ENCODE peak calls at places on chromosomes 11 and 22, in seven cellular contexts. W is HCT116; Y is activated CD4-positive, alpha-beta T cell treated with anti-CD3 and anti-CD28 coated beads for 36 hours; R is foreskin fibroblast; U is stimulated activated CD4-positive, alpha-beta T cell treated with anti-CD3 and anti-CD28 coated beads, TNF-alpha, amount 100 ng/mL, for 24 hours; L is lower leg skin; F is endodermal cell. P is an unnamed sample.

GRCh38 chr11:6596237-6596877 is 7.1 kb downstream of the RRP8 start:
- DNase-seq in W (no peak), Y (no peak), R (no peak), U (no peak), L (no peak), F (peak), P (no peak)

GRCh38 chr11:47593934-47594855 is at the start of gene C1QTNF4:
- DNase-seq in W (no peak), Y (no peak), R (no peak), U (no peak), L (no peak), F (peak), P (no peak)

GRCh38 chr22:36819112-36819511 is 2.3 kb upstream of the PVALB start:
- DNase-seq in W (no peak), Y (no peak), R (no peak), U (no peak), L (no peak), F (peak), P (no peak)

GRCh38 chr22:27273386-27273785 is 528.2 kb downstream of the MN1 start:
- DNase-seq in W (no peak), Y (no peak), R (no peak), U (no peak), L (no peak), F (peak), P (no peak)

GRCh38 chr22:37043828-37044538 is 7.6 kb upstream of the KCTD17 start:
- DNase-seq in W (peak), Y (peak), R (no peak), U (no peak), L (peak), F (peak), P (peak)

GRCh38 chr11:132595711-132596111 is 936.6 kb downstream of the OPCML start:
- DNase-seq in W (no peak), Y (no peak), R (no peak), U (no peak), L (no peak), F (no peak), P (no peak)

GRCh38 chr22:36052505-36052941 is 23.9 kb upstream of the RBFOX2 start:
- DNase-seq in W (peak), Y (peak), R (peak), U (no peak), L (no peak), F (peak), P (peak)

GRCh38 chr11:94800394-94800793 is 32.2 kb downstream of the AMOTL1 start:
- DNase-seq in W (no peak), Y (no peak), R (no peak), U (no peak), L (peak), F (no peak), P (no peak)

GRCh38 chr11:119373917-119374631 is 7.4 kb downstream of the USP2 start:
- DNase-seq in W (no peak), Y (peak), R (peak), U (no peak), L (peak), F (peak), P (peak)

GRCh38 chr11:123577081-123577598 is 77.3 kb downstream of the SCN3B start:
- DNase-seq in W (peak), Y (peak), R (peak), U (peak), L (peak), F (peak), P (no peak)

GRCh38 chr11:28140689-28141455 is 32.7 kb downstream of the METTL15 start:
- DNase-seq in W (peak), Y (no peak), R (no peak), U (no peak), L (no peak), F (no peak), P (peak)

GRCh38 chr11:113796663-113797259 is 17.2 kb downstream of the CLDN25 start:
- DNase-seq in W (peak), Y (peak), R (peak), U (no peak), L (no peak), F (peak), P (no peak)

GRCh38 chr11:16364250-16364649 is 7.9 kb upstream of the SOX6 start:
- DNase-seq in W (no peak), Y (no peak), R (no peak), U (no peak), L (no peak), F (no peak), P (no peak)

GRCh38 chr11:6900327-6900999 is 8.2 kb upstream of the OR2D2 start:
- DNase-seq in W (no peak), Y (no peak), R (no peak), U (no peak), L (no peak), F (no peak), P (no peak)

GRCh38 chr11:216081-216974 is 8.8 kb downstream of the RIC8A start:
- DNase-seq in W (no peak), Y (no peak), R (no peak), U (no peak), L (no peak), F (peak), P (no peak)

GRCh38 chr11:122093731-122094130 is 22.3 kb downstream of the BLID start:
- DNase-seq in W (no peak), Y (no peak), R (no peak), U (no peak), L (no peak), F (no peak), P (no peak)

GRCh38 chr22:35467788-35468187 is 67.8 kb downstream of the MCM5 start:
- DNase-seq in W (no peak), Y (no peak), R (peak), U (no peak), L (peak), F (peak), P (no peak)

GRCh38 chr11:65854161-65854592 is 3.8 kb downstream of the CFL1 start:
- DNase-seq in W (no peak), Y (no peak), R (no peak), U (no peak), L (no peak), F (no peak), P (no peak)

GRCh38 chr22:48889209-48889830 is 938.4 kb downstream of the BRD1 start:
- DNase-seq in W (no peak), Y (no peak), R (no peak), U (no peak), L (no peak), F (peak), P (no peak)

GRCh38 chr22:27349456-27349855 is 452.1 kb downstream of the MN1 start:
- DNase-seq in W (no peak), Y (no peak), R (peak), U (no peak), L (no peak), F (no peak), P (no peak)

GRCh38 chr11:17020831-17021230 is 6.6 kb upstream of the PLEKHA7 start:
- DNase-seq in W (no peak), Y (no peak), R (no peak), U (no peak), L (no peak), F (no peak), P (no peak)

GRCh38 chr11:73201249-73201648 is 16.8 kb upstream of the P2RY2 start:
- DNase-seq in W (no peak), Y (no peak), R (no peak), U (no peak), L (no peak), F (peak), P (no peak)

GRCh38 chr11:115939726-115940421 is 435.7 kb upstream of the CADM1 start:
- DNase-seq in W (no peak), Y (no peak), R (no peak), U (no peak), L (no peak), F (no peak), P (no peak)

GRCh38 chr11:129840236-129840635 is 24.6 kb downstream of the TMEM45B start:
- DNase-seq in W (no peak), Y (no peak), R (no peak), U (no peak), L (no peak), F (no peak), P (peak)

GRCh38 chr11:76233936-76234703 is 27.8 kb upstream of the WNT11 start:
- DNase-seq in W (no peak), Y (peak), R (peak), U (no peak), L (peak), F (peak), P (peak)

GRCh38 chr11:71285111-71285510 is 32.7 kb upstream of the SHANK2 start:
- DNase-seq in W (no peak), Y (no peak), R (no peak), U (no peak), L (no peak), F (peak), P (no peak)

GRCh38 chr11:2987881-2988280 is 4.2 kb downstream of the NAP1L4 start:
- DNase-seq in W (no peak), Y (peak), R (no peak), U (no peak), L (no peak), F (no peak), P (no peak)

GRCh38 chr11:27319065-27319464 is 44.0 kb downstream of the CCDC34 start:
- DNase-seq in W (peak), Y (peak), R (peak), U (no peak), L (no peak), F (no peak), P (no peak)

GRCh38 chr11:119318240-119319135 is 1.6 kb upstream of the MCAM start:
- DNase-seq in W (no peak), Y (peak), R (no peak), U (no peak), L (no peak), F (peak), P (peak)

GRCh38 chr22:36659762-36660509 is 43.6 kb downstream of the CACNG2 start:
- DNase-seq in W (peak), Y (peak), R (peak), U (no peak), L (peak), F (peak), P (peak)

GRCh38 chr11:31870609-31871309 is 59.6 kb upstream of the PAX6 start:
- DNase-seq in W (peak), Y (peak), R (peak), U (no peak), L (no peak), F (peak), P (peak)

GRCh38 chr22:21641417-21641794 is 696 bp upstream of the SDF2L1 start:
- DNase-seq in W (no peak), Y (no peak), R (peak), U (no peak), L (no peak), F (peak), P (peak)

GRCh38 chr11:68714047-68714856 is 29.9 kb downstream of the GAL start:
- DNase-seq in W (no peak), Y (no peak), R (no peak), U (no peak), L (no peak), F (no peak), P (no peak)

GRCh38 chr11:1289211-1289935 is 20.1 kb downstream of the TOLLIP start:
- DNase-seq in W (no peak), Y (no peak), R (no peak), U (no peak), L (no peak), F (no peak), P (no peak)

GRCh38 chr22:49420651-49421050 is 407.0 kb downstream of the BRD1 start:
- DNase-seq in W (no peak), Y (no peak), R (no peak), U (no peak), L (no peak), F (no peak), P (no peak)

GRCh38 chr11:124174001-124174400 is 9.1 kb upstream of the OR10D3 start:
- DNase-seq in W (peak), Y (no peak), R (peak), U (no peak), L (no peak), F (peak), P (no peak)

GRCh38 chr22:39174498-39175120 is 22.1 kb upstream of the CBX7 start:
- DNase-seq in W (peak), Y (peak), R (peak), U (no peak), L (peak), F (peak), P (peak)

GRCh38 chr11:62573006-62573591 is 592 bp downstream of the EEF1G start:
- DNase-seq in W (no peak), Y (peak), R (no peak), U (no peak), L (no peak), F (no peak), P (no peak)

GRCh38 chr11:118274184-118274583 is 10.1 kb upstream of the MPZL2 start:
- DNase-seq in W (no peak), Y (no peak), R (no peak), U (no peak), L (no peak), F (no peak), P (no peak)

GRCh38 chr11:79244175-79244804 is 196.5 kb downstream of the TENM4 start:
- DNase-seq in W (no peak), Y (no peak), R (peak), U (no peak), L (peak), F (no peak), P (peak)

P was measured in PC-9.